ENCODE peak calls at places on chromosomes 12 and 14, in five cellular contexts. E is A549, J is transverse colon, A is adrenal gland, G is ovary. T is an unnamed sample.

GRCh38 chr12:100789146-100789545 is 5.4 kb upstream of the ANO4 start:
- DNase-seq in E (no peak), J (no peak), A (no peak), G (no peak), T (no peak)

GRCh38 chr14:72588521-72588920 is 305.4 kb downstream of the DPF3 start:
- DNase-seq in E (no peak), J (no peak), A (no peak), G (no peak), T (no peak)

GRCh38 chr12:130984183-130985058 is 30.7 kb downstream of the ADGRD1 start:
- DNase-seq in E (no peak), J (no peak), A (no peak), G (no peak), T (no peak)

GRCh38 chr12:67582238-67582834 is 66.2 kb upstream of the DYRK2 start:
- DNase-seq in E (no peak), J (no peak), A (no peak), G (no peak), T (no peak)

GRCh38 chr12:34301251-34302130 is 279.2 kb downstream of the ALG10 start:
- DNase-seq in E (no peak), J (no peak), A (no peak), G (no peak), T (no peak)

GRCh38 chr14:80237142-80237541 is 25.8 kb upstream of the DIO2 start:
- DNase-seq in E (no peak), J (no peak), A (no peak), G (no peak), T (no peak)

GRCh38 chr12:57632898-57633825 is at the start of gene B4GALNT1:
- DNase-seq in E (peak; percentile 76), J (peak; percentile 56), A (peak; percentile 44), G (no peak), T (no peak)

GRCh38 chr14:49114161-49114893 is 471.9 kb downstream of the RPS29 start:
- DNase-seq in E (no peak), J (no peak), A (no peak), G (no peak), T (no peak)

GRCh38 chr14:73759183-73759713 is 45.1 kb upstream of the PNMA1 start:
- DNase-seq in E (no peak), J (peak; percentile 74), A (peak; percentile 60), G (peak; percentile 72), T (peak; percentile 61)
- TF ChIP-seq POLR2A in E (no peak), J (no peak), A (no peak), G (no peak), T (peak; percentile 33)

GRCh38 chr12:48201516-48201915 is 1.6 kb downstream of the OR10AD1 start:
- DNase-seq in E (no peak), J (no peak), A (no peak), G (no peak), T (no peak)
- H3K9me3 ChIP-seq in E (peaks cover 15% of the 10 kb centered on the region), J (peaks cover 4% of the 10 kb centered on the region), A (no peaks in the 10 kb centered on the region), G (no peaks in the 10 kb centered on the region), T (peaks cover under 1% of the 10 kb centered on the region)

GRCh38 chr14:104562606-104563005 is 17.0 kb upstream of the C14orf180 start:
- DNase-seq in E (no peak), J (no peak), A (no peak), G (no peak), T (no peak)
- H3K4me3 ChIP-seq in E (no peak overlapping the region), J (no peak overlapping the region), A (no peak overlapping the region), G (no peak overlapping the region), T (no peak overlapping the region)

DNA sequence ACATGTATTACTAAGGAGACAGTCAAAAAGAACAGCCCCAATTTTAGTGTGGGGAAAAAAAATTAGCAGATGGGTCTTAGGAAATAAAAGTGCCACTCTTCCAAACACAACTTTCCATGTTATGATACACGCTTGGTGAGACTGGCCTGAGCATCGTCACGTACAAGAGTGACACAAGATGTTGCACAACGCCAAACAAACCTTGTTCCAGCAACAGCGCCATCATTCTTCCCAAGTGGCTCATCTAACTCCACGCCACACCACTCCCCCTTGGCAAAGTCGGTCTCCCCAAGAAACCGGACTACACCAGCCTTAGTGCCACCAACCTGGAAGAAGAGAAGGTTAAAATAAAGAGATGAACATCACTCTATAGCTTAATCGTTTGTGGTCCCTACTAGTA is 58.7 kb downstream of the CLIP1 start:
- DNase-seq in E (no peak), J (no peak), A (no peak), G (no peak), T (peak; percentile 26)
- TF ChIP-seq POLR2A in E (no peak), J (no peak), A (no peak), G (no peak), T (no peak)

GRCh38 chr14:61140872-61141271 is 140.3 kb downstream of the TMEM30B start:
- DNase-seq in E (no peak), J (no peak), A (no peak), G (no peak), T (no peak)
- H3K9me3 ChIP-seq in E (peaks cover 23% of the 10 kb centered on the region), J (no peaks in the 10 kb centered on the region), A (no peaks in the 10 kb centered on the region), G (no peaks in the 10 kb centered on the region), T (no peaks in the 10 kb centered on the region)

GRCh38 chr14:38143170-38143569 is 64.5 kb upstream of the SSTR1 start:
- DNase-seq in E (no peak), J (no peak), A (no peak), G (no peak), T (no peak)
- H3K4me3 ChIP-seq in E (no peak overlapping the region), J (no peak overlapping the region), A (no peak overlapping the region), G (no peak overlapping the region), T (no peak overlapping the region)

GRCh38 chr12:42325776-42326465 is at the start of the genes PPHLN1 and ZCRB1:
- DNase-seq in E (peak; percentile 76), J (peak; percentile 87), A (peak; percentile 90), G (peak; percentile 85), T (peak; percentile 72)
- TF ChIP-seq POLR2A in E (peak; percentile 68), J (peak; percentile 78), A (peak; percentile 29), G (peak; percentile 71), T (no peak)

DNA sequence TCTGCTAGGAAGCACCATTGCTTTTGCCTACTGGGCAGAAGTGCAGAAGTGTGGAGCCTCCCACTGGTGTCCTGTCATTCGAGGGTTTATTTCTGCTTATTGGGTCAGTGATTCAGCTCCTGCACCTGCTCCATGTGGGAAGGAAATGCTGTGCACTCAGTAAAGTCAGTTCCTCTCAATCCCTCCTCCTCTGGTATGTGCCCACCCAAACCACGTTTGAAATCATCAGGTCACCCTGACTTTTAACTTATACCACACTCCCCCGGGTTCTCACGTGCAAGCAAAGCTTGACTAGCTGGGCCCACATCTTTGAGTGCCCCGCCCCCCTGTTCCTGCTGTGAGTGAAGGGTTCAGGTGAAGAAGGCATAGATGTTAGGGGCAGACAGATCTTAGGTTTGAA is 223.8 kb downstream of the CHST11 start:
- DNase-seq in E (no peak), J (no peak), A (no peak), G (no peak), T (no peak)
- H3K9me3 ChIP-seq in E (no peaks in the 10 kb centered on the region), J (no peaks in the 10 kb centered on the region), A (no peaks in the 10 kb centered on the region), G (no peaks in the 10 kb centered on the region), T (no peaks in the 10 kb centered on the region)